ENCODE peak calls at places on chromosomes 16 and 17, in eight cellular contexts. B is CD4-positive, alpha-beta T cell; U is spleen; C is astrocyte of the spinal cord; G is activated B cell treated with CpG ODN at 0.5 μM for 24 hours; F is GM06990; Z is esophagus squamous epithelium; R is brain microvascular endothelial cell. V is an unnamed sample.

GRCh38 chr17:50944902-50945720 is 79.0 kb upstream of the TOB1 start:
- DNase-seq in B (no peak), U (no peak), C (no peak), G (peak), F (no peak), Z (no peak), R (no peak), V (no peak)

GRCh38 chr16:53220585-53220984 is 165.8 kb downstream of the CHD9 start:
- DNase-seq in B (no peak), U (no peak), C (peak), G (no peak), F (no peak), Z (no peak), R (peak), V (peak)

GRCh38 chr17:78416791-78417530 is 38.5 kb downstream of the PGS1 start:
- DNase-seq in B (no peak), U (no peak), C (peak), G (no peak), F (no peak), Z (no peak), R (no peak), V (peak)

GRCh38 chr16:87552772-87553171 is 49.5 kb upstream of the JPH3 start:
- DNase-seq in B (no peak), U (no peak), C (no peak), G (no peak), F (no peak), Z (no peak), R (no peak), V (no peak)

GRCh38 chr16:70778901-70779309 is 22.1 kb downstream of the VAC14 start:
- DNase-seq in B (no peak), U (no peak), C (peak), G (no peak), F (no peak), Z (no peak), R (peak), V (no peak)

GRCh38 chr16:67562526-67562917 is at the start of gene CTCF:
- DNase-seq in B (peak), U (peak), C (peak), G (no peak), F (peak), Z (no peak), R (peak), V (peak)

GRCh38 chr17:37737971-37738370 is 6.9 kb downstream of the HNF1B start:
- DNase-seq in B (no peak), U (no peak), C (peak), G (no peak), F (no peak), Z (no peak), R (peak), V (no peak)

GRCh38 chr17:79942591-79943353 is 92.9 kb downstream of the TBC1D16 start:
- DNase-seq in B (no peak), U (peak), C (no peak), G (peak), F (no peak), Z (no peak), R (no peak), V (peak)

GRCh38 chr17:40447148-40447644 is 3.9 kb downstream of the IGFBP4 start:
- DNase-seq in B (no peak), U (no peak), C (no peak), G (no peak), F (no peak), Z (no peak), R (no peak), V (no peak)

GRCh38 chr17:12472613-12473173 is 193.0 kb upstream of the MYOCD start:
- DNase-seq in B (no peak), U (no peak), C (no peak), G (no peak), F (no peak), Z (no peak), R (no peak), V (no peak)

GRCh38 chr17:5975651-5976050 is 94.5 kb upstream of the WSCD1 start:
- DNase-seq in B (no peak), U (no peak), C (no peak), G (no peak), F (no peak), Z (no peak), R (no peak), V (no peak)

GRCh38 chr16:28112908-28113307 is 49.4 kb upstream of the GSG1L start:
- DNase-seq in B (no peak), U (no peak), C (no peak), G (no peak), F (no peak), Z (no peak), R (no peak), V (no peak)

GRCh38 chr17:34727601-34728000 is 148.2 kb downstream of the TMEM132E start:
- DNase-seq in B (no peak), U (no peak), C (no peak), G (no peak), F (no peak), Z (no peak), R (no peak), V (no peak)

GRCh38 chr17:55248077-55248476 is 16.7 kb upstream of the HLF start:
- DNase-seq in B (no peak), U (no peak), C (no peak), G (no peak), F (no peak), Z (no peak), R (no peak), V (no peak)

GRCh38 chr16:50979806-50980620 is 171.1 kb downstream of the SALL1 start:
- DNase-seq in B (no peak), U (no peak), C (no peak), G (no peak), F (no peak), Z (no peak), R (no peak), V (no peak)

GRCh38 chr17:82022310-82022980 is at the start of gene CENPX:
- DNase-seq in B (no peak), U (peak), C (no peak), G (no peak), F (no peak), Z (no peak), R (no peak), V (no peak)

GRCh38 chr17:59840329-59840907 is 52.3 kb downstream of the TUBD1 start:
- DNase-seq in B (no peak), U (no peak), C (peak), G (no peak), F (no peak), Z (no peak), R (no peak), V (no peak)

GRCh38 chr17:78020717-78021108 is 62.2 kb downstream of the TNRC6C start:
- DNase-seq in B (no peak), U (no peak), C (no peak), G (no peak), F (no peak), Z (no peak), R (no peak), V (no peak)

GRCh38 chr17:6279659-6280058 is 155.3 kb downstream of the AIPL1 start:
- DNase-seq in B (no peak), U (no peak), C (no peak), G (no peak), F (no peak), Z (no peak), R (no peak), V (no peak)

GRCh38 chr16:23466162-23466885 is 13.3 kb upstream of the COG7 start:
- DNase-seq in B (no peak), U (peak), C (peak), G (no peak), F (no peak), Z (no peak), R (peak), V (no peak)

GRCh38 chr16:54171855-54172537 is 114.6 kb downstream of the IRX3 start:
- DNase-seq in B (no peak), U (no peak), C (peak), G (no peak), F (no peak), Z (no peak), R (peak), V (no peak)

GRCh38 chr16:49419016-49419415 is 45.4 kb downstream of the C16orf78 start:
- DNase-seq in B (no peak), U (no peak), C (no peak), G (no peak), F (no peak), Z (no peak), R (no peak), V (no peak)

GRCh38 chr16:54926166-54926838 is 4.4 kb upstream of the IRX5 start:
- DNase-seq in B (no peak), U (no peak), C (peak), G (no peak), F (no peak), Z (no peak), R (no peak), V (no peak)

DNA sequence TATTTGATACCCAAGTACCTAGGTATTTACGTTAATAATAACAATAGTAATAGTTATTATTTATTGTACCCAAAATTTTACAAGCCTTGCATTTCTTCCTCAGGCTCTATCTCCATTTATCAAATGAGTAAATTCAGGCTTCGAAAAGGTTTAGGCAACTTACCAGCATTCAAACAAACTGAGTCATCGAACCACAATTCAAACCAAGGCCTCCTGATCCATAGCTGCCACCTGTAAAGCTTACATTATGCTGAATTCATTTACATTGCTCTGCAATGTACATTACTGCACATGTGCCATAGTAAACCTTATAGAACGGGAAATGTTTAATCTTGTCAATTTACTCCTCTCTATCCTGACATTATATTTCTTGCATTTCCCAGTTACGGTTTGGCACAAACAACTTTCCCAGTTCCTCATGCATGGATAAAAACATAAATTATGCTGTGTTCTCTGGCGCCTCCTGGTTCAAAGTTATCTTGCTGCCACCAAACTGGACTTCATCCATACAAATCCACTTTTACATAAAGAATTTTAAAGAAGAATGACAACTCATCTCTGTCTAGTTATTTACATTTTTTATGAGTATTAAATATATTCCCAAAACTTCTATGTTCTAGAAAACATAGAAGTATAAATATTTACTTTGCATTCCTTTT is 360.6 kb upstream of the SOX9 start:
- DNase-seq in B (no peak), U (no peak), C (peak), G (no peak), F (no peak), Z (no peak), R (no peak), V (no peak)
- TF ChIP-seq CTCF in B (no peak), U (no peak), C (peak), G (no peak), F (no peak), Z (peak), R (no peak), V (no peak)

DNA sequence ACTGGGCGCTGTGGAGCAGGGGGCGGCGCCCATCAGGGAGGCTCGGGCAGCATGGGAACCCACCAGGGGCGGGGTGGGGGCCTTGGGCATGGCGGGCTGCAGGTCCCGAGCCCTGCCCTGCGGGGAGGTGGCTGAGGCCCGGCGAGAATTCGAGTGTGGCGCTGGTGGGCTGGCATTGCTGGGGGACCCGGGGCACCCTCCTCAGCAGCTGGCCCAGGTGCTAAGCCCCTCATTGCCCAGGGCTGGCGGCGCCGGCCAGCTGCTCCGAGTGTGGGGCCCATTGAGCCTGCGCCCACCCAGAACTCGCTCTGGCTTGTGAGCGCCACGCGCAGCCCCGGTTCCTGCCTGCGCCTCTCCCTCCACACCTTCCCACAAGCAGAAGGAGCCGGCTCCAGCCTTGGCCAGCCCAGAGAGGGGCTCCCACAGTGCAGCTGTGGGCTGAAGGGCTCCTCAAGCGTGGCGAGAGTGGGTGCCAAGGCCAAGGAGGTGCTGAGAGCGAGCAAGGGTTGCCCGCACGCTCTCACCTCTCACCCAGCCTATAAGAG is 5.9 kb downstream of the ALDH3A2 start:
- DNase-seq in B (no peak), U (peak), C (no peak), G (no peak), F (no peak), Z (no peak), R (no peak), V (no peak)
- TF ChIP-seq CTCF in B (no peak), U (no peak), C (no peak), G (no peak), F (no peak), Z (no peak), R (no peak), V (no peak)

DNA sequence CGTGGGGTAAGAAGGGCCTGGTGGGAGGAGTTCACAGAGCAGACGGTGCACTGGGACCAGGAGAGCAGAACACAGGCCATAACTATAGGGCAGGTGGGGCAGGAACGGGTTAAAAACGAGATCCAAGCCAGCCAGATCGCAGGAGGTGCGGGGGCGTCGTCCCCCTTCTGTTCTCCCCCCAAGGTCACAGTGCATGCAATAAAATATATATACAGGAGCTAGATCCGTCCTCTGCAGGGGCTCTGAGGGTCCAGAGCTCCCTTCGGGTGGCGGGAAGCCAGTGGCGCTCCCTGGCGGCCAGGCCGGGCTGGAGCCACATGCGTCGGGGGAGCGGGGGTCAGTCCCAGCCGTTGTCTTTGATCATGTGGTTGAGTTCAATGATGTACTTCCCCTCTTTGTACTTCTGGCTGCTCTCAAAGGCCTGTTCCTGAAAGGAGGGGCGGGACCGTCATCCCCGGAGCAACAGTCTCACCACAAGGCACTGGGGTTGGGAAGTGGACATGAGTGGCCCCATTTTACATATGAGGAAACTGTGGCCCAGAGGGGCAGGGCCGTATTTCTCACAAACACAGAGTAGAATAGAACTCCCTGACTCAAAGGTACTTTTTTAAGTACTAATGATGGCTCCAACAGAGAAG is 768 bp upstream of the TBX6 start:
- DNase-seq in B (peak), U (peak), C (peak), G (peak), F (peak), Z (peak), R (peak), V (peak)
- TF ChIP-seq CTCF in B (no peak), U (peak), C (peak), G (no peak), F (peak), Z (peak), R (peak), V (peak)

DNA sequence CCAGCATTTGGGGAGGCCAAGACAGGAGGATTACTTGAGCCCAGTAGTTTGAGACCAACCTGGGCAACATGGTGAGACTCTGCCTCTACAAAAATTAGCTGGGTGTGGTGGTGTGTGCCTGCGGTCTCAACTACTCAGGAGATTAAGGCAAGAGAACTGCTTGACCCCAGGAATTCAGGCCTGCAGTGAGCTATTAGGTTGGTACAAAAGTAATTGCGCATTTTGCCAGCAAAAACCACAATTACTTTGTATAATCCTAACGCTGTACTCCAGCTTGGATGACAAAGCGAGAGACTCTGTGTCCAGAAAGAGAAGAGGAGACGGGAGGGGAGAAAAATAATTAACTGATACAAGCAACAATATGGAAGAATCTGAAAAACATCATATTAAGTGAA is 32.7 kb downstream of the YWHAE start:
- DNase-seq in B (no peak), U (no peak), C (peak), G (no peak), F (no peak), Z (no peak), R (no peak), V (no peak)
- TF ChIP-seq CTCF in B (no peak), U (no peak), C (no peak), G (no peak), F (no peak), Z (no peak), R (no peak), V (no peak)

GRCh38 chr17:42130310-42130936 is 7.8 kb downstream of the HSPB9 start:
- DNase-seq in B (no peak), U (no peak), C (no peak), G (no peak), F (no peak), Z (no peak), R (no peak), V (no peak)
- TF ChIP-seq CTCF in B (no peak), U (no peak), C (no peak), G (no peak), F (no peak), Z (no peak), R (no peak), V (no peak)